ENCODE peak calls at places on chromosomes 5 and 9, in ten cellular contexts. G, X, L, H, S, T, O, Z, J and U are unnamed samples.

GRCh38 chr9:72327631-72328030 is 37.4 kb downstream of the ZFAND5 start:
- DNase-seq in S (no peak), X (no peak), T (no peak), O (no peak), J (no peak), G (no peak), L (no peak), H (no peak), Z (no peak), U (no peak)

GRCh38 chr5:150178262-150178661 is 11.6 kb upstream of the SLC6A7 start:
- DNase-seq in H (no peak), Z (no peak), T (no peak), X (no peak), G (no peak), J (no peak), L (no peak), O (no peak), S (no peak), U (no peak)

GRCh38 chr5:136720674-136721073 is 355.3 kb upstream of the TRPC7 start:
- DNase-seq in J (no peak), G (no peak), T (no peak), O (no peak), Z (no peak), S (no peak), X (no peak), H (no peak), L (no peak), U (no peak)

GRCh38 chr5:31809037-31809910 is 170.3 kb downstream of the PDZD2 start:
- DNase-seq in S (peak; percentile 74), L (peak; percentile 78), G (peak; percentile 75), J (peak; percentile 73), Z (peak; percentile 74), X (peak; percentile 67), H (peak; percentile 11), O (no peak), T (peak; percentile 25), U (peak; percentile 67)

GRCh38 chr5:79261907-79262306 is 26.0 kb downstream of the JMY start:
- DNase-seq in O (no peak), J (no peak), X (no peak), T (no peak), Z (no peak), L (no peak), H (no peak), S (no peak), G (no peak), U (no peak)

GRCh38 chr5:28398185-28398584 is 1359.8 kb upstream of the CDH9 start:
- DNase-seq in X (no peak), T (no peak), H (no peak), G (no peak), J (no peak), L (no peak), Z (no peak), O (no peak), S (no peak), U (no peak)

GRCh38 chr5:150262502-150262901 is 27.1 kb downstream of the CAMK2A start:
- DNase-seq in J (no peak), T (no peak), Z (no peak), S (no peak), L (no peak), H (no peak), O (no peak), X (no peak), G (no peak), U (no peak)

GRCh38 chr9:132753593-132753880 is 83.3 kb downstream of the GTF3C4 start:
- DNase-seq in X (no peak), T (no peak), H (no peak), L (no peak), J (no peak), S (no peak), O (no peak), G (no peak), Z (no peak), U (no peak)

GRCh38 chr9:98594551-98595160 is 114.1 kb downstream of the GABBR2 start:
- DNase-seq in X (no peak), S (no peak), T (no peak), G (no peak), Z (no peak), H (no peak), L (no peak), O (no peak), J (no peak), U (no peak)

GRCh38 chr5:114101153-114101552 is 260.7 kb upstream of the KCNN2 start:
- DNase-seq in L (peak; percentile 79), O (no peak), J (no peak), S (no peak), H (no peak), X (no peak), T (no peak), G (no peak), Z (peak; percentile 14), U (no peak)

GRCh38 chr5:78760411-78761169 is 112.0 kb upstream of the LHFPL2 start:
- DNase-seq in L (no peak), O (no peak), J (no peak), S (no peak), G (no peak), Z (no peak), H (no peak), X (no peak), T (no peak), U (no peak)

GRCh38 chr5:14365831-14366435 is 215.7 kb upstream of the OTULINL start:
- DNase-seq in G (no peak), T (peak; percentile 72), X (peak; percentile 30), L (no peak), J (no peak), H (no peak), S (no peak), O (no peak), Z (no peak), U (no peak)

GRCh38 chr5:172133359-172134029 is 54.5 kb downstream of the STK10 start:
- DNase-seq in X (no peak), Z (peak; percentile 86), J (no peak), L (peak; percentile 47), T (peak; percentile 38), S (peak; percentile 43), O (peak; percentile 24), G (peak; percentile 61), H (peak; percentile 71), U (no peak)

GRCh38 chr5:165066751-165067150 is 1561.3 kb downstream of the MAT2B start:
- DNase-seq in J (no peak), L (no peak), X (no peak), H (no peak), G (no peak), O (no peak), Z (no peak), T (no peak), S (no peak), U (no peak)

GRCh38 chr9:3528466-3528865 is 2.7 kb upstream of the RFX3 start:
- DNase-seq in H (peak; percentile 35), O (peak; percentile 32), T (peak; percentile 78), L (no peak), J (peak; percentile 79), S (no peak), X (no peak), Z (no peak), G (no peak), U (no peak)

GRCh38 chr5:112293587-112293986 is 125.5 kb downstream of the EPB41L4A start:
- DNase-seq in H (no peak), L (no peak), S (no peak), O (no peak), T (no peak), G (no peak), Z (no peak), X (no peak), J (no peak), U (no peak)

GRCh38 chr5:102561894-102562760 is 63.3 kb upstream of the SLCO6A1 start:
- DNase-seq in X (peak; percentile 18), J (no peak), Z (peak; percentile 39), O (no peak), S (no peak), H (peak; percentile 10), G (peak; percentile 31), L (peak; percentile 11), T (peak; percentile 25), U (no peak)

GRCh38 chr9:88344013-88344412 is 44.2 kb upstream of the SPIN1 start:
- DNase-seq in Z (no peak), T (no peak), X (no peak), L (no peak), S (no peak), J (no peak), H (no peak), G (no peak), O (no peak), U (no peak)

GRCh38 chr5:94432499-94432898 is 185.9 kb downstream of the KIAA0825 start:
- DNase-seq in J (no peak), Z (no peak), G (no peak), H (no peak), S (peak; percentile 32), T (no peak), L (peak; percentile 11), X (peak; percentile 3), O (no peak), U (no peak)

GRCh38 chr5:81194633-81195333 is 38.3 kb upstream of the CKMT2 start:
- DNase-seq in H (peak; percentile 88), L (peak; percentile 80), S (peak; percentile 83), X (peak; percentile 81), J (peak; percentile 85), O (peak; percentile 54), Z (peak; percentile 72), G (peak; percentile 85), T (peak; percentile 88), U (peak; percentile 88)